ENCODE peak calls at places on chromosome 9, in five cellular contexts. L is stimulated activated CD8-positive, alpha-beta memory T cell treated with anti-CD3 and anti-CD28 coated beads, Interleukin-4, amount 100 ng/mL, for 48 hours; P is right lobe of liver; Q is activated CD4-positive, alpha-beta T cell treated with anti-CD3 and anti-CD28 coated beads, Interleukin-2, amount 50 U/mL, for 4 hours; C is naive B cell. T is an unnamed sample.

GRCh38 chr9:76431601-76432000 is 27.4 kb upstream of the GCNT1 start:
- DNase-seq in Q (no peak), P (no peak), C (no peak), L (no peak), T (no peak)

GRCh38 chr9:82934949-82935348 is 128.0 kb downstream of the RASEF start:
- DNase-seq in C (no peak), Q (no peak), P (no peak), L (no peak), T (no peak)

GRCh38 chr9:136207616-136208015 is 2.7 kb upstream of the LHX3 start:
- DNase-seq in C (no peak), Q (no peak), L (no peak), P (no peak), T (no peak)

GRCh38 chr9:129570450-129571297 is 50.2 kb downstream of the C9orf50 start:
- DNase-seq in P (peak; percentile 73), Q (no peak), L (no peak), C (no peak), T (no peak)

GRCh38 chr9:136438548-136438908 is 1.1 kb downstream of the INPP5E start:
- DNase-seq in P (no peak), L (no peak), Q (no peak), C (no peak), T (no peak)

GRCh38 chr9:137381501-137382443 is 41.2 kb downstream of the EXD3 start:
- DNase-seq in L (no peak), C (no peak), Q (no peak), P (peak; percentile 42), T (no peak)

GRCh38 chr9:97398999-97399758 is 12.7 kb upstream of the TDRD7 start:
- DNase-seq in P (peak; percentile 80), L (peak; percentile 85), C (peak; percentile 48), Q (peak; percentile 59), T (peak; percentile 91)

GRCh38 chr9:114811301-114811700 is 5.5 kb upstream of the TNFSF15 start:
- DNase-seq in L (no peak), P (no peak), Q (no peak), C (no peak), T (no peak)

GRCh38 chr9:79432485-79432884 is 139.3 kb upstream of the TLE4 start:
- DNase-seq in L (no peak), P (no peak), C (no peak), Q (no peak), T (no peak)

T was measured in osteocyte.